ENCODE peak calls at places on chromosome 10, in seven cellular contexts. One of them, this sample, is unnamed.

GRCh38 chr10:66910676-66911075 is 15.2 kb upstream of the LRRTM3 start:
- DNase-seq in SW 1271: no peak
- DNase-seq in T1000: no peak
- DNase-seq in DMS153: no peak
- DNase-seq in erythroblast: no peak
- DNase-seq in left lung: no peak
- DNase-seq in ACHN: no peak
- DNase-seq in this sample: no peak

GRCh38 chr10:130998642-130999041 is 312.9 kb downstream of the TCERG1L start:
- DNase-seq in SW 1271: no peak
- DNase-seq in T1000: no peak
- DNase-seq in DMS153: no peak
- DNase-seq in erythroblast: no peak
- DNase-seq in left lung: no peak
- DNase-seq in ACHN: no peak
- DNase-seq in this sample: no peak

GRCh38 chr10:132240156-132240555 is 53.4 kb downstream of the DPYSL4 start:
- DNase-seq in SW 1271: no peak
- DNase-seq in T1000: no peak
- DNase-seq in DMS153: no peak
- DNase-seq in erythroblast: no peak
- DNase-seq in left lung: no peak
- DNase-seq in ACHN: no peak
- DNase-seq in this sample: no peak

GRCh38 chr10:48469516-48470020 is 135.3 kb downstream of the ARHGAP22 start:
- DNase-seq in SW 1271: no peak
- DNase-seq in T1000: no peak
- DNase-seq in DMS153: no peak
- DNase-seq in erythroblast: peak; percentile 39
- DNase-seq in left lung: no peak
- DNase-seq in ACHN: no peak
- DNase-seq in this sample: no peak

GRCh38 chr10:125200396-125200795 is 40.0 kb upstream of the CTBP2 start:
- DNase-seq in SW 1271: no peak
- DNase-seq in T1000: no peak
- DNase-seq in DMS153: no peak
- DNase-seq in erythroblast: no peak
- DNase-seq in left lung: no peak
- DNase-seq in ACHN: no peak
- DNase-seq in this sample: no peak

GRCh38 chr10:60203993-60204618 is 185.6 kb downstream of the ANK3 start:
- DNase-seq in SW 1271: peak; percentile 3
- DNase-seq in T1000: no peak
- DNase-seq in DMS153: no peak
- DNase-seq in erythroblast: peak; percentile 7
- DNase-seq in left lung: no peak
- DNase-seq in ACHN: peak; percentile 58
- DNase-seq in this sample: no peak

GRCh38 chr10:20970044-20970443 is 72.9 kb upstream of the NEBL start:
- DNase-seq in SW 1271: no peak
- DNase-seq in T1000: peak; percentile 91
- DNase-seq in DMS153: no peak
- DNase-seq in erythroblast: no peak
- DNase-seq in left lung: no peak
- DNase-seq in ACHN: no peak
- DNase-seq in this sample: peak; percentile 63

GRCh38 chr10:37379991-37380390 is 254.6 kb downstream of the ANKRD30A start:
- DNase-seq in SW 1271: peak; percentile 39
- DNase-seq in T1000: peak; percentile 98
- DNase-seq in DMS153: no peak
- DNase-seq in erythroblast: no peak
- DNase-seq in left lung: no peak
- DNase-seq in ACHN: peak; percentile 17
- DNase-seq in this sample: peak; percentile 95

GRCh38 chr10:129035052-129035805 is 431.8 kb upstream of the MGMT start:
- DNase-seq in SW 1271: no peak
- DNase-seq in T1000: no peak
- DNase-seq in DMS153: no peak
- DNase-seq in erythroblast: no peak
- DNase-seq in left lung: no peak
- DNase-seq in ACHN: peak; percentile 90
- DNase-seq in this sample: no peak

GRCh38 chr10:69731184-69731583 is 70.5 kb upstream of the COL13A1 start:
- DNase-seq in SW 1271: no peak
- DNase-seq in T1000: no peak
- DNase-seq in DMS153: no peak
- DNase-seq in erythroblast: no peak
- DNase-seq in left lung: no peak
- DNase-seq in ACHN: no peak
- DNase-seq in this sample: no peak

GRCh38 chr10:128734734-128735133 is 608.5 kb upstream of the MKI67 start:
- DNase-seq in SW 1271: no peak
- DNase-seq in T1000: no peak
- DNase-seq in DMS153: no peak
- DNase-seq in erythroblast: no peak
- DNase-seq in left lung: no peak
- DNase-seq in ACHN: no peak
- DNase-seq in this sample: no peak

GRCh38 chr10:15245530-15245929 is 77.0 kb upstream of the NMT2 start:
- DNase-seq in SW 1271: peak; percentile 16
- DNase-seq in T1000: no peak
- DNase-seq in DMS153: no peak
- DNase-seq in erythroblast: peak; percentile 47
- DNase-seq in left lung: no peak
- DNase-seq in ACHN: peak; percentile 27
- DNase-seq in this sample: no peak

GRCh38 chr10:120999868-121000267 is 148.7 kb downstream of the WDR11 start:
- DNase-seq in SW 1271: no peak
- DNase-seq in T1000: no peak
- DNase-seq in DMS153: no peak
- DNase-seq in erythroblast: no peak
- DNase-seq in left lung: no peak
- DNase-seq in ACHN: no peak
- DNase-seq in this sample: no peak

GRCh38 chr10:89283174-89283987 is 18.5 kb upstream of the IFIT2 start:
- DNase-seq in SW 1271: no peak
- DNase-seq in T1000: no peak
- DNase-seq in DMS153: peak; percentile 48
- DNase-seq in erythroblast: no peak
- DNase-seq in left lung: no peak
- DNase-seq in ACHN: peak; percentile 92
- DNase-seq in this sample: peak; percentile 22

GRCh38 chr10:80487422-80487785 is 33.3 kb downstream of the TSPAN14 start:
- DNase-seq in SW 1271: no peak
- DNase-seq in T1000: no peak
- DNase-seq in DMS153: no peak
- DNase-seq in erythroblast: no peak
- DNase-seq in left lung: no peak
- DNase-seq in ACHN: no peak
- DNase-seq in this sample: no peak

GRCh38 chr10:49365675-49366415 is 30.0 kb downstream of the DRGX start:
- DNase-seq in SW 1271: no peak
- DNase-seq in T1000: no peak
- DNase-seq in DMS153: no peak
- DNase-seq in erythroblast: no peak
- DNase-seq in left lung: no peak
- DNase-seq in ACHN: no peak
- DNase-seq in this sample: no peak

GRCh38 chr10:23362069-23362830 is 17.7 kb upstream of the C10orf67 start:
- DNase-seq in SW 1271: no peak
- DNase-seq in T1000: no peak
- DNase-seq in DMS153: no peak
- DNase-seq in erythroblast: no peak
- DNase-seq in left lung: no peak
- DNase-seq in ACHN: no peak
- DNase-seq in this sample: no peak

GRCh38 chr10:57023626-57024025 is 662.6 kb upstream of the ZWINT start:
- DNase-seq in SW 1271: no peak
- DNase-seq in T1000: no peak
- DNase-seq in DMS153: no peak
- DNase-seq in erythroblast: no peak
- DNase-seq in left lung: no peak
- DNase-seq in ACHN: no peak
- DNase-seq in this sample: no peak

GRCh38 chr10:43846187-43846680 is 197.6 kb upstream of the ZNF32 start:
- DNase-seq in SW 1271: no peak
- DNase-seq in T1000: no peak
- DNase-seq in DMS153: no peak
- DNase-seq in erythroblast: no peak
- DNase-seq in left lung: no peak
- DNase-seq in ACHN: no peak
- DNase-seq in this sample: no peak